ENCODE peak calls at places on chromosomes 5 and 9, in seven cellular contexts. A is IMR-90, F is stomach, U is fibroblast of villous mesenchyme, V is colonic mucosa, Y is A549, B is AG10803. K is an unnamed sample.

GRCh38 chr9:133171161-133171955 is 7.6 kb upstream of the GBGT1 start:
- DNase-seq in F (no peak), Y (no peak), A (no peak), V (peak), B (no peak), U (no peak), K (no peak)

GRCh38 chr5:66958984-66959641 is 237.5 kb downstream of the CD180 start:
- DNase-seq in U (peak), Y (peak), V (no peak), F (no peak), B (peak), A (peak), K (peak)

GRCh38 chr9:70947086-70947485 is 174.3 kb downstream of the TRPM3 start:
- DNase-seq in V (no peak), F (no peak), U (peak), B (peak), A (peak), Y (no peak), K (peak)

GRCh38 chr5:61290815-61291214 is 41.2 kb upstream of the ZSWIM6 start:
- DNase-seq in F (no peak), V (peak), B (no peak), Y (peak), U (peak), A (no peak), K (peak)

GRCh38 chr5:74042559-74043357 is 416.8 kb downstream of the ARHGEF28 start:
- DNase-seq in U (peak), Y (peak), F (no peak), A (peak), V (no peak), B (peak), K (peak)

GRCh38 chr5:122154910-122155309 is 25.6 kb downstream of the ZNF474 start:
- DNase-seq in V (no peak), A (peak), U (peak), F (no peak), Y (no peak), B (peak), K (peak)

GRCh38 chr5:153504726-153505125 is 14.3 kb downstream of the GRIA1 start:
- DNase-seq in U (no peak), F (no peak), Y (no peak), B (no peak), A (no peak), V (no peak), K (no peak)

GRCh38 chr5:39586185-39586584 is 161.4 kb upstream of the DAB2 start:
- DNase-seq in U (no peak), A (no peak), F (no peak), Y (no peak), V (no peak), B (no peak), K (no peak)

GRCh38 chr5:106399381-106399780 is 1271.4 kb downstream of the EFNA5 start:
- DNase-seq in V (no peak), A (peak), Y (peak), B (peak), U (peak), F (no peak), K (peak)

GRCh38 chr5:140833993-140834392 is at the start of gene PCDHA7:
- DNase-seq in F (no peak), B (peak), U (peak), Y (peak), A (peak), V (no peak), K (peak)

GRCh38 chr5:33468811-33469435 is 28.2 kb downstream of the TARS1 start:
- DNase-seq in B (no peak), F (no peak), U (no peak), V (no peak), A (peak), Y (no peak), K (no peak)

GRCh38 chr5:135441256-135441915 is 5.8 kb downstream of the DCANP1 start:
- DNase-seq in B (no peak), V (peak), Y (no peak), F (no peak), A (no peak), U (no peak), K (no peak)

GRCh38 chr9:126781717-126782388 is 23.0 kb upstream of the ZBTB43 start:
- DNase-seq in V (peak), B (peak), A (peak), U (peak), Y (peak), F (peak), K (peak)
- H3K4me3 ChIP-seq in V (no peak), B (no peak), A (no peak), U (peak), Y (peak), F (no peak), K (peak)

GRCh38 chr9:131668439-131669233 is 71.2 kb downstream of the RAPGEF1 start:
- DNase-seq in B (peak), U (peak), V (no peak), Y (no peak), A (peak), F (peak), K (peak)
- TF ChIP-seq CTCF in B (no peak), U (no peak), V (no peak), Y (no peak), A (no peak), F (no peak), K (no peak)

DNA sequence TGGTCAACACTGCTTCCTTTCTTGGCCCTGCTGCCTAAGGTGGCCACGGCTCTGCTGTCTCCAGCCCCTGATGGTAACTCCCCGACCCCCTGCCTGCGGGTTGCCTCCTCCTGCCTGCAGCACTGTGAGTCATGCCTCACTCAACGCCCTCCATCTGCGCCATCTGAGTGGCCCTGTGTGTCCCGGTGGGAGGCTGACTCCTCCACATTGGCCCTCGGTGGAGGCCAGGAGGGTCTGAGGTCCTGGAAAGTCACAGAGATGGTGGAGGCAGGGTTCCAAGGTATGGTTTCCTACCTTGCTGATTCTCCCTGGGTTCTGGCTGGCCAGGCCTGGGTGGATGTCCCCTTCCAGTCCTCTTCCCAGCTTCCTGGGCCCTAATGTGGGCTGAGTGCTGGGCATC is 64.5 kb upstream of the ADAMTS2 start:
- DNase-seq in U (no peak), F (no peak), V (no peak), A (no peak), Y (no peak), B (no peak), K (no peak)
- H3K4me3 ChIP-seq in U (no peak), F (no peak), V (no peak), A (no peak), Y (no peak), B (no peak), K (no peak)

DNA sequence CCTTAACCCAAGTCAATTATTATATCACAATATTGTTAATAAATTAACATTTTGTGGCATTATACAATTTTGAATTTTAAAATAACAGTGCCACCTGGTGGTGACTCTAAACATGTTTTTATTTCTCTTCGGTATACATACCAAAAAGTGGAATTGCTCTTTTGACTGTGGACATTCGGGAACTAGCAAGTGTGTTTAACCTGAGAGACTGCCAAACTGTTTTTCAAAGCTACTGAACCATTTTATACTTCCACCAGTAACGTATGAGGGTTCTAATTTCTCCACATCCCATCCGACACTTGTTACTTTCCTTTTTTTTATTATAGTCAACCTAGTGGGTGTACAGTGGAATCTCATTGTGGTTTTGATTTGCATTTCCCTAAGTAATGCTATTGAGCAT is 18.3 kb upstream of the HSDL2 start:
- DNase-seq in Y (peak), A (peak), U (peak), V (no peak), B (peak), F (no peak), K (peak)
- TF ChIP-seq CTCF in Y (peak), A (peak), U (peak), V (peak), B (peak), F (peak), K (peak)

DNA sequence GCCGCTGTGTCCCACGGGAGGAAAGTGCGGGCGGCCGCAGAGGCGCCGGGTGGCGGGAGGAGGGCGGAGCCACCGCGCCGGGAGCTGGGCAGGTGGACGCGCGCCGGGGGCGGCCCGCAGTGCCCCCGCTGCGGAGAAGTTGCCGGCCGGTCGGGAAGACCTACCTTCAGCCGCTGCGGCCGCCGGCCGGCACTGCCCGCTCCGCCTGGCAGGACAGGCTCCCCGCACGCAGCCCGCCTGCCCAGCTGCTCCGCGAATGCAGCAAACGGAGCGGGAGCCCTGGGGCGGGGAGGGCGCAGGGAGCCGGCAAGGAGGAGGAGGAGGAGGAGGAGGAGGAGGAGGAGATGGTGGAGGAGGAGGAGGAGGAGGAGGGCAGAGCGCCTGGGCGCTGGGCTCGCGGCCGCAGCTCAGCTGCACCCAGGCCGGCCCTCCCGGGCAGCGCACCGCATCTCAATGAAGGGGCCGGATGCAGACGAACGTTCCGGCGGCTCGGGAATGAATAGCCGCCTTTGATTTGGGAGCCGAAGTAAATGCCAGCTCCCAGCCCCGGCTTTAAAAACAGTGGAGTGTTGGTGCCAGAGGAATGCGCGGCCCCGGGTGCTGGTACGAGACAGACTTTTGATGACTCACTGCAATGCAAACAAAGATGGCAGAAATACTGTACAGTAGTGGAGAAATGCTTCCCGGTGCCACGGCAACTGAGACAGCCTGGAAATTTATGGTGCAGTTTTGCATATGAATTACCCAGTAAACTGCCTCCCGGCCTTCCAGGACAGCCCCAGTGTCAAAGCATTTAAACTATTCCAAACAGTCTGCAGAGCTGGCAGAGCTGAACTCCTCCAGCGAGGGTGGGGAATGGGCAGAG is 43.3 kb downstream of the NACC2 start:
- DNase-seq in A (peak), F (peak), V (peak), U (peak), Y (peak), B (peak), K (peak)
- H3K4me3 ChIP-seq in A (peak), F (peak), V (peak), U (peak), Y (peak), B (peak), K (peak)

DNA sequence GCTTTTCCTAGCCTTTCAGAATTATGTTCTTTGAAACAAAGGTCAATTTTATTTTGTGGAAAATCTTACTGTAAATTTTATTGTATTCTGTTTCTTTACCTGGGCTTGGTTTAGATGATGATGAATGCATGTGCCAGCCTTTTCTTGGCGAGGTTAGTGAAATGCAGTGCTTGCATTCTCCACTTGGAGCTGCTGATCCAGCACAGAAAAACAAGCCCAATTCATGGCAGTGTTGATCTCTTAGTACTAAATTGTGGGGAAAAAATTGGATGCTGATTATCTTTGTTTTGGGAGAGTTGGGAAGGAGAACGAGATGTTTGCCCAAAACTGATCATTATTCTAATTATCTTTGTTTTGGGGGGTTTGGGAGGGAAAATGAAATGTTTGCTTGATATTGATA is 3.7 kb downstream of the HABP4 start:
- DNase-seq in V (no peak), Y (peak), U (no peak), B (peak), A (peak), F (no peak), K (peak)
- TF ChIP-seq CTCF in V (no peak), Y (peak), U (peak), B (peak), A (peak), F (peak), K (peak)

GRCh38 chr5:149144637-149145036 is 3.3 kb downstream of the ABLIM3 start:
- DNase-seq in A (no peak), B (no peak), V (no peak), U (no peak), F (no peak), Y (no peak), K (no peak)

GRCh38 chr5:149143470-149143869 is 2.2 kb downstream of the ABLIM3 start:
- DNase-seq in Y (no peak), B (peak), F (no peak), V (no peak), A (peak), U (peak), K (peak)

GRCh38 chr5:149147673-149148072 is 6.4 kb downstream of the ABLIM3 start:
- DNase-seq in Y (no peak), U (no peak), B (no peak), F (no peak), V (no peak), A (peak), K (no peak)

GRCh38 chr5:149141957-149142851 is 911 bp downstream of the ABLIM3 start:
- DNase-seq in A (peak), Y (no peak), U (no peak), F (no peak), V (no peak), B (no peak), K (no peak)

GRCh38 chr5:149145138-149145537 is 3.8 kb downstream of the ABLIM3 start:
- DNase-seq in B (no peak), A (no peak), U (no peak), V (no peak), F (no peak), Y (no peak), K (no peak)
- H3K4me3 ChIP-seq in B (no peak), A (no peak), U (no peak), V (no peak), F (no peak), Y (no peak), K (no peak)

K was measured in astrocyte of the spinal cord.